ENCODE peak calls at places on chromosomes 12 and 14, in six cellular contexts. O, H, K, L, B and N are unnamed samples.
A peak's percentile ranks its signal among the peaks of the same experiment; 100 is the strongest.

GRCh38 chr12:123106640-123107359 is 44.1 kb downstream of the PITPNM2 start:
- DNase-seq in O (no peak), H (peak; percentile 42), K (peak; percentile 57), L (no peak), B (no peak), N (peak; percentile 39)

GRCh38 chr12:13195848-13196301 is 651 bp upstream of the EMP1 start:
- DNase-seq in O (peak; percentile 33), H (no peak), K (no peak), L (no peak), B (peak; percentile 82), N (peak; percentile 17)

GRCh38 chr12:52867152-52867551 is 18.4 kb upstream of the KRT78 start:
- DNase-seq in O (no peak), H (no peak), K (no peak), L (no peak), B (no peak), N (no peak)

GRCh38 chr12:15558915-15559528 is 230.2 kb downstream of the EPS8 start:
- DNase-seq in O (no peak), H (no peak), K (no peak), L (no peak), B (peak; percentile 96), N (peak; percentile 73)

GRCh38 chr14:76985540-76986260 is 42.8 kb downstream of the IRF2BPL start:
- DNase-seq in O (no peak), H (no peak), K (no peak), L (no peak), B (peak; percentile 35), N (no peak)

GRCh38 chr12:8827551-8828347 is 5.3 kb downstream of the A2ML1 start:
- DNase-seq in O (no peak), H (no peak), K (no peak), L (no peak), B (no peak), N (no peak)

GRCh38 chr12:93763746-93764147 is 86.6 kb downstream of the CRADD start:
- DNase-seq in O (no peak), H (no peak), K (no peak), L (no peak), B (no peak), N (peak; percentile 52)

GRCh38 chr12:53325539-53326061 is 4.2 kb upstream of the AAAS start:
- DNase-seq in O (peak; percentile 64), H (no peak), K (peak; percentile 38), L (no peak), B (peak; percentile 66), N (no peak)

GRCh38 chr12:124461241-124461673 is 106.2 kb downstream of the NCOR2 start:
- DNase-seq in O (no peak), H (no peak), K (no peak), L (no peak), B (no peak), N (no peak)

GRCh38 chr12:52224154-52224553 is 8.9 kb upstream of the KRT7 start:
- DNase-seq in O (no peak), H (no peak), K (no peak), L (no peak), B (peak; percentile 65), N (peak; percentile 26)

GRCh38 chr12:42605685-42606084 is 16.1 kb upstream of the PRICKLE1 start:
- DNase-seq in O (no peak), H (no peak), K (no peak), L (no peak), B (no peak), N (no peak)

GRCh38 chr12:68113644-68114043 is 45.9 kb downstream of the IFNG start:
- DNase-seq in O (no peak), H (no peak), K (no peak), L (no peak), B (no peak), N (peak; percentile 14)

GRCh38 chr12:25482637-25483036 is 70.4 kb downstream of the LMNTD1 start:
- DNase-seq in O (no peak), H (no peak), K (no peak), L (no peak), B (peak; percentile 32), N (no peak)

GRCh38 chr14:32225378-32225920 is 22.4 kb upstream of the RNU6-8 start:
- DNase-seq in O (no peak), H (no peak), K (no peak), L (no peak), B (no peak), N (no peak)

GRCh38 chr14:35742448-35742847 is 66.6 kb downstream of the RALGAPA1 start:
- DNase-seq in O (no peak), H (no peak), K (no peak), L (no peak), B (no peak), N (no peak)

GRCh38 chr14:35742032-35742371 is 67.1 kb downstream of the RALGAPA1 start:
- DNase-seq in O (no peak), H (no peak), K (no peak), L (no peak), B (no peak), N (no peak)

GRCh38 chr14:35752380-35752779 is 56.7 kb downstream of the RALGAPA1 start:
- DNase-seq in O (no peak), H (no peak), K (no peak), L (no peak), B (no peak), N (no peak)

GRCh38 chr14:35750202-35750904 is 58.7 kb downstream of the RALGAPA1 start:
- DNase-seq in O (no peak), H (no peak), K (no peak), L (no peak), B (no peak), N (no peak)

GRCh38 chr14:35747379-35747778 is 61.7 kb downstream of the RALGAPA1 start:
- DNase-seq in O (no peak), H (no peak), K (no peak), L (no peak), B (no peak), N (peak; percentile 45)
- H3K36me3 ChIP-seq in O (no peaks in the 10 kb centered on the region), H (peaks cover 3% of the 10 kb centered on the region), K (peaks cover 79% of the 10 kb centered on the region), L (peaks cover 1% of the 10 kb centered on the region), B (peaks cover 28% of the 10 kb centered on the region), N (no peaks in the 10 kb centered on the region)

DNA sequence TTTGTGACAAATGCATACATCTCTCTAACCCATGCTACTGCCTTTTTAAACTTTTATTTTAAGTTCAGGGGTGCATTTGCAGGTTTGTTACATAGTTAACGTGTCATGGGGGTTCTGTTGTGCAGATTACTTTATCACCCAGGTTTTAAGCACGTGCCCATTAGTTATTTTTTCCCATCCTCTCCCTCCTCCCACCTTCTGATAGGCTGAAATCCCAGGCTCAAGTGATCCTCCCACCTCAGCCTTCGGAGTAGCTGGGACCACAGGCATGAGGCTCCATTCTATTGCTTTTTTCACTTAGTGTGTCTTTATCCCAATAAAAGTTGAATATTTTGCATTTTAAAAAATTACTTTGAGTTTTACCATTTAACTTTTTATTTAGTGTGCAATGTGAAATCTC is 68.9 kb downstream of the BAZ1A start:
- DNase-seq in O (no peak), H (no peak), K (no peak), L (no peak), B (no peak), N (no peak)
- H3K36me3 ChIP-seq in O (no peaks in the 10 kb centered on the region), H (peaks cover 12% of the 10 kb centered on the region), K (peaks cover 62% of the 10 kb centered on the region), L (peaks cover 8% of the 10 kb centered on the region), B (peaks cover 45% of the 10 kb centered on the region), N (peaks cover 23% of the 10 kb centered on the region)

GRCh38 chr14:101899263-101899662 is 65.1 kb upstream of the DYNC1H1 start:
- DNase-seq in O (no peak), H (no peak), K (no peak), L (no peak), B (no peak), N (no peak)
- H3K36me3 ChIP-seq in O (no peaks in the 10 kb centered on the region), H (peaks cover 39% of the 10 kb centered on the region), K (peaks cover 95% of the 10 kb centered on the region), L (peaks cover 41% of the 10 kb centered on the region), B (peaks cover 57% of the 10 kb centered on the region), N (peaks cover 55% of the 10 kb centered on the region)

GRCh38 chr12:121505513-121505912 is 75.3 kb downstream of the KDM2B start:
- DNase-seq in O (no peak), H (no peak), K (no peak), L (no peak), B (peak; percentile 60), N (no peak)
- H3K36me3 ChIP-seq in O (no peaks in the 10 kb centered on the region), H (peaks cover 23% of the 10 kb centered on the region), K (peaks cover 39% of the 10 kb centered on the region), L (peaks cover 29% of the 10 kb centered on the region), B (no peaks in the 10 kb centered on the region), N (no peaks in the 10 kb centered on the region)

DNA sequence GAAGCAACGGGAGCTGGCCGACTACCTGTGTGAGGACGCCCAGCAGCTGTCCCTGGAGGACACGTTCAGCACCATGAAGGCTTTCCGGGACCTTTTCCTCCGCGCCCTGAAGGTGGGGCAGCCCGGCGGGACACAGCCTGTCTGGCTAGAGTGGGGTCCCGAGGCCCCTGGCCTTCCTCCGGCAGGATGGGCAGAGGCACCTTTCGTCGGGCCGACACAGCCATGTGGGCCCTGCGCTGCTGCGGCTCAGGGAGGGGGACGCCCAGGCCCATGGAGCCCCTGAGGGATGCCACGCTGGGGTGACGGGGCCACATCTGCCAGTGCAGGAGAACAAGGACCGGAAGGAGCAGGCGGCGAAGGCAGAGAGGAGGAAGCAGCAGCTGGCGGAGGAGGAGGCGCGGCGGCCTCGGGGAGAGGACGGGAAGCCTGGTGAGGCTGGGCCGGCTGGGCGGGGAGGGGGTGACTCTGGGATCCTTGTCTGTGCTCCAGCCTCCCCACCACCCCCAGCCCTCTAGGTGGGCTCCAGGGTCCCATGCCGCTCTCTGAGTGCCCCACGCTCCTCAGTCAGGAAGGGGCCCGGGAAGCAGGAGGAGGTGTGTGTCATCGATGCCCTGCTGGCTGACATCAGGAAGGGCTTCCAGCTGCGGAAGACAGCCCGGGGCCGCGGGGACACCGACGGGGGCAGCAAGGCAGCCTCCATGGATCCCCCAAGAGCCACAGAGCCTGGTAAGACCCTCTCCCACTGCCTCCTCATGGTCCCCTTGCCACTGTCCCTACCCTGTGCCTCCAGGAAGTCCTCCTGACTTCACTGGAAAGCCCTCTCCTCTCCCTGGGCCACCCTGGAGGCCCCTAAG is 10.9 kb upstream of the ADSS1 start:
- DNase-seq in O (no peak), H (no peak), K (no peak), L (no peak), B (no peak), N (no peak)
- H3K36me3 ChIP-seq in O (no peaks in the 10 kb centered on the region), H (peaks cover 82% of the 10 kb centered on the region), K (peaks cover 72% of the 10 kb centered on the region), L (peaks cover 26% of the 10 kb centered on the region), B (no peaks in the 10 kb centered on the region), N (peaks cover 5% of the 10 kb centered on the region)